ENCODE peak calls at places on chromosome 9, in four cellular contexts. One of them, this sample, is unnamed.

GRCh38 chr9:87567047-87567446 is 69.4 kb downstream of the DAPK1 start:
- DNase-seq in PC-3: no peak
- DNase-seq in HCT116: no peak
- DNase-seq in endothelial cell of umbilical vein: peak; percentile 56
- DNase-seq in this sample: no peak

GRCh38 chr9:116337015-116337414 is 183.4 kb downstream of the PAPPA start:
- DNase-seq in HCT116: no peak
- DNase-seq in endothelial cell of umbilical vein: no peak
- DNase-seq in PC-3: peak; percentile 10
- DNase-seq in this sample: peak; percentile 70

GRCh38 chr9:108569624-108570023 is 286.2 kb downstream of the ACTL7B start:
- DNase-seq in endothelial cell of umbilical vein: no peak
- DNase-seq in HCT116: no peak
- DNase-seq in PC-3: peak; percentile 46
- DNase-seq in this sample: peak; percentile 39

GRCh38 chr9:7316458-7316795 is 483.2 kb downstream of the DMAC1 start:
- DNase-seq in endothelial cell of umbilical vein: no peak
- DNase-seq in HCT116: no peak
- DNase-seq in PC-3: no peak
- DNase-seq in this sample: no peak

GRCh38 chr9:113901196-113901818 is 25.2 kb downstream of the ZNF618 start:
- DNase-seq in PC-3: no peak
- DNase-seq in HCT116: no peak
- DNase-seq in endothelial cell of umbilical vein: no peak
- DNase-seq in this sample: no peak

GRCh38 chr9:128122809-128123175 is 4.7 kb downstream of the PTGES2 start:
- DNase-seq in HCT116: no peak
- DNase-seq in PC-3: no peak
- DNase-seq in endothelial cell of umbilical vein: no peak
- DNase-seq in this sample: no peak

GRCh38 chr9:127050152-127050551 is 72.3 kb downstream of the ANGPTL2 start:
- DNase-seq in HCT116: no peak
- DNase-seq in PC-3: no peak
- DNase-seq in endothelial cell of umbilical vein: no peak
- DNase-seq in this sample: no peak

GRCh38 chr9:127937383-127938297 is at the start of gene DPM2:
- DNase-seq in HCT116: peak; percentile 61
- DNase-seq in endothelial cell of umbilical vein: peak; percentile 84
- DNase-seq in PC-3: peak; percentile 79
- DNase-seq in this sample: peak; percentile 90

GRCh38 chr9:69485466-69485865 is 160.5 kb downstream of the ENTREP1 start:
- DNase-seq in endothelial cell of umbilical vein: no peak
- DNase-seq in HCT116: no peak
- DNase-seq in PC-3: no peak
- DNase-seq in this sample: no peak

GRCh38 chr9:20270176-20270575 is 352.1 kb downstream of the MLLT3 start:
- DNase-seq in PC-3: no peak
- DNase-seq in HCT116: no peak
- DNase-seq in endothelial cell of umbilical vein: no peak
- DNase-seq in this sample: no peak

GRCh38 chr9:91954841-91955471 is 4.9 kb upstream of the ROR2 start:
- DNase-seq in PC-3: peak; percentile 53
- DNase-seq in endothelial cell of umbilical vein: peak; percentile 28
- DNase-seq in HCT116: peak; percentile 54
- DNase-seq in this sample: peak; percentile 83

GRCh38 chr9:14238518-14238917 is 75.4 kb downstream of the NFIB start:
- DNase-seq in endothelial cell of umbilical vein: peak; percentile 98
- DNase-seq in HCT116: no peak
- DNase-seq in PC-3: peak; percentile 91
- DNase-seq in this sample: peak; percentile 46

GRCh38 chr9:78577507-78577906 is 280.6 kb downstream of the PSAT1 start:
- DNase-seq in HCT116: no peak
- DNase-seq in endothelial cell of umbilical vein: no peak
- DNase-seq in PC-3: no peak
- DNase-seq in this sample: no peak

GRCh38 chr9:25519286-25519685 is 159.0 kb downstream of the TUSC1 start:
- DNase-seq in PC-3: peak; percentile 50
- DNase-seq in endothelial cell of umbilical vein: no peak
- DNase-seq in HCT116: no peak
- DNase-seq in this sample: no peak

GRCh38 chr9:11235061-11235460 is 622.3 kb upstream of the PTPRD start:
- DNase-seq in endothelial cell of umbilical vein: no peak
- DNase-seq in PC-3: no peak
- DNase-seq in HCT116: no peak
- DNase-seq in this sample: no peak

GRCh38 chr9:2053883-2054845 is 39.0 kb downstream of the SMARCA2 start:
- DNase-seq in PC-3: no peak
- DNase-seq in HCT116: no peak
- DNase-seq in endothelial cell of umbilical vein: peak; percentile 37
- DNase-seq in this sample: no peak

GRCh38 chr9:32430720-32431119 is 46.3 kb downstream of the ACO1 start:
- DNase-seq in HCT116: no peak
- DNase-seq in endothelial cell of umbilical vein: peak; percentile 73
- DNase-seq in PC-3: peak; percentile 33
- DNase-seq in this sample: peak; percentile 76

GRCh38 chr9:76219555-76220151 is 174.6 kb downstream of the RFK start:
- DNase-seq in endothelial cell of umbilical vein: no peak
- DNase-seq in HCT116: no peak
- DNase-seq in PC-3: no peak
- DNase-seq in this sample: no peak

GRCh38 chr9:130991227-130992058 is 17.5 kb upstream of the LAMC3 start:
- DNase-seq in HCT116: no peak
- DNase-seq in endothelial cell of umbilical vein: no peak
- DNase-seq in PC-3: no peak
- DNase-seq in this sample: no peak

GRCh38 chr9:89529243-89530030 is 31.5 kb upstream of the SEMA4D start:
- DNase-seq in PC-3: no peak
- DNase-seq in HCT116: no peak
- DNase-seq in endothelial cell of umbilical vein: no peak
- DNase-seq in this sample: no peak

GRCh38 chr9:127181315-127181580 is 58.8 kb upstream of the ANGPTL2 start:
- DNase-seq in HCT116: no peak
- DNase-seq in endothelial cell of umbilical vein: no peak
- DNase-seq in PC-3: no peak
- DNase-seq in this sample: no peak

GRCh38 chr9:121958530-121958929 is 134.6 kb downstream of the TTLL11 start:
- DNase-seq in PC-3: peak; percentile 73
- DNase-seq in HCT116: no peak
- DNase-seq in endothelial cell of umbilical vein: peak; percentile 29
- DNase-seq in this sample: no peak

GRCh38 chr9:14219865-14220655 is 93.9 kb downstream of the NFIB start:
- DNase-seq in PC-3: no peak
- DNase-seq in endothelial cell of umbilical vein: no peak
- DNase-seq in HCT116: no peak
- DNase-seq in this sample: no peak

GRCh38 chr9:126432659-126433058 is 106.0 kb downstream of the MVB12B start:
- DNase-seq in PC-3: no peak
- DNase-seq in endothelial cell of umbilical vein: no peak
- DNase-seq in HCT116: no peak
- DNase-seq in this sample: no peak

GRCh38 chr9:101029300-101030021 is 934 bp downstream of the PLPPR1 start:
- DNase-seq in endothelial cell of umbilical vein: no peak
- DNase-seq in PC-3: no peak
- DNase-seq in HCT116: no peak
- DNase-seq in this sample: no peak

GRCh38 chr9:33881635-33882034 is 64.7 kb downstream of the UBE2R2 start:
- DNase-seq in endothelial cell of umbilical vein: peak; percentile 64
- DNase-seq in HCT116: no peak
- DNase-seq in PC-3: peak; percentile 10
- DNase-seq in this sample: peak; percentile 17

GRCh38 chr9:129336601-129337286 is 158.7 kb upstream of the IER5L start:
- DNase-seq in endothelial cell of umbilical vein: peak; percentile 23
- DNase-seq in PC-3: no peak
- DNase-seq in HCT116: no peak
- DNase-seq in this sample: peak; percentile 77
- H3K4me1 ChIP-seq in endothelial cell of umbilical vein: peaks cover 19% of the 10 kb centered on the region
- H3K4me1 ChIP-seq in PC-3: peaks cover 18% of the 10 kb centered on the region
- H3K4me1 ChIP-seq in HCT116: peaks cover 54% of the 10 kb centered on the region
- H3K4me1 ChIP-seq in this sample: peaks cover 67% of the 10 kb centered on the region

DNA sequence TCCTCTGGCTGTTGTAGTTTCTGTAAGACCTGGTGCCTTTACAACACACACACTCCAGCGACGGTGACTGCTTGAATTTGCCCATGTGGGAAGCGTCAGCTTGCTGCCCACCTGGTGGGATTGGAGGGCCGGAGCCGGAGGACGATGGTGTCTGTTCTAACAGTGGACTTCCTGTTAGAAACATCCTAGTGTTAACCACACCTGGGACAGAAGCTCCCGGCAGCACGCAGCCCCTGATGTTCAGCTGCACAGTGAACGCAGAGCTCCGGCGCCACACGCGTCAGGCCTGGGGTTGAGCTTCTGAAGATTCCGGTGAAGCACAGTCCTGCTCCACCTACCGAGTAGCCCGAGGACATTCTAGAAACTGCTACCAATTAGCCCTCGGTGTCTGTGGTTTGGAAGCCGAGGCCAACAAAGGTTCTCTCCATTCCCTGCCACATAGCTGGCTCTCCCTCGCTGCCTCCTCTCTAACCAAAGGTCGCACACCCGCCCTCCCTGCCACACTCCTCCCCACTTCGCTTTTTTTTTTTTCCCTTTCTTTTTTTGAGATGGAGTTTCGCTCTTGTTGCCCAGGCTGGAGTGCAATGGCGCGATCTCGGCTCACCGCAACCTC is 14.4 kb downstream of the PMPCA start:
- DNase-seq in endothelial cell of umbilical vein: no peak
- DNase-seq in HCT116: no peak
- DNase-seq in PC-3: no peak
- DNase-seq in this sample: no peak
- H3K36me3 ChIP-seq in endothelial cell of umbilical vein: peaks cover 13% of the 10 kb centered on the region
- H3K36me3 ChIP-seq in HCT116: peaks cover 28% of the 10 kb centered on the region
- H3K36me3 ChIP-seq in PC-3: no peaks in the 10 kb centered on the region
- H3K36me3 ChIP-seq in this sample: peaks cover 56% of the 10 kb centered on the region

GRCh38 chr9:86280580-86280979 is 1.8 kb downstream of the ISCA1 start:
- DNase-seq in PC-3: no peak
- DNase-seq in endothelial cell of umbilical vein: no peak
- DNase-seq in HCT116: no peak
- DNase-seq in this sample: no peak
- H3K9ac ChIP-seq in PC-3: no peak overlapping the region
- H3K9ac ChIP-seq in endothelial cell of umbilical vein: no peak overlapping the region
- H3K9ac ChIP-seq in HCT116: peak overlapping the region; percentile 91
- H3K9ac ChIP-seq in this sample: peak overlapping the region; percentile 98

GRCh38 chr9:95480346-95480745 is 36.4 kb downstream of the PTCH1 start:
- DNase-seq in HCT116: no peak
- DNase-seq in endothelial cell of umbilical vein: no peak
- DNase-seq in PC-3: no peak
- DNase-seq in this sample: no peak
- H3K4me1 ChIP-seq in HCT116: no peaks in the 10 kb centered on the region
- H3K4me1 ChIP-seq in endothelial cell of umbilical vein: no peaks in the 10 kb centered on the region
- H3K4me1 ChIP-seq in PC-3: no peaks in the 10 kb centered on the region
- H3K4me1 ChIP-seq in this sample: peaks cover 7% of the 10 kb centered on the region

GRCh38 chr9:104118916-104119315 is 24.8 kb downstream of the SMC2 start:
- DNase-seq in PC-3: no peak
- DNase-seq in endothelial cell of umbilical vein: no peak
- DNase-seq in HCT116: no peak
- DNase-seq in this sample: peak; percentile 5

DNA sequence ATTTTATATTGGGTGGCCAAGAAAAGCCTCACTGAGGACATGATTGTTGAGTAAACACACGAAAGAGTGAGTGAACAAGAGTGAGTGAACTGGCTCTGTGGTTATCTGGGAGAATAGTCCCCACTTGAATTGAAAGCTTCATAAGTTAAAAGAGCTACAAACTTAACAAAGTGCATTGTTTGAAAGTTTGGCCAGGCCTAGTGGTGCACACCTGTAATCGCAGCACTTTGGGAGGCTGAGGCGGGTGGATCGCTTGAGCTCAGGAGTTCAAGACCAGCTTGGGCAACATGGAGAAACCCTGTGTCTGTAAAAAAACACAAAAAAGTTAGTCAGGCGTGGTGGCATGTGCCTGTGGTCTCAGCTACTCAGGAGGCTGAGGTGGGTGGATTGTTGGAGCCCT is 26.9 kb downstream of the SMC2 start:
- DNase-seq in HCT116: no peak
- DNase-seq in endothelial cell of umbilical vein: no peak
- DNase-seq in PC-3: no peak
- DNase-seq in this sample: no peak
- H3K36me3 ChIP-seq in HCT116: peaks cover 21% of the 10 kb centered on the region
- H3K36me3 ChIP-seq in endothelial cell of umbilical vein: peaks cover 2% of the 10 kb centered on the region
- H3K36me3 ChIP-seq in PC-3: peaks cover 3% of the 10 kb centered on the region
- H3K36me3 ChIP-seq in this sample: peaks cover 42% of the 10 kb centered on the region

DNA sequence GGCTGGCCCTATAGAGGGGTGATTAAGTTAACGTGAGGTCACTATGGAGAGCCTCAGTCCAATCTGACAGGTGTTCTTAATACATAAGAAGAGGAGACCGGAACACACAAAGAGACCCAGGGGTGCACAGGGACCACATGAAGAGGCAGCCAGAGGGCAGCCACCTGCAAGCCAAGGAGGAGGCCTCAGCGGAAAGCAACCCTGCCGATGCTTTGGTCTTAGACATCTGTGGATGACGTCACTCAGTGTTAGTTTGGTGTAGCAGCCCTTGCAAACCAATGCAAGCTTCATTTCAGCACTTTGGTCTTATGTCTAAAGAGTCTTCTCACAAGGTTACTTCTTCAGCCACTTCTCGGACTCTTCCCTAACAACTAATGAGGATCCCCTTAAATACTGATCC is 47.6 kb upstream of the GRHPR start:
- DNase-seq in PC-3: no peak
- DNase-seq in endothelial cell of umbilical vein: no peak
- DNase-seq in HCT116: no peak
- DNase-seq in this sample: no peak
- H3K9ac ChIP-seq in PC-3: no peak overlapping the region
- H3K9ac ChIP-seq in endothelial cell of umbilical vein: no peak overlapping the region
- H3K9ac ChIP-seq in HCT116: no peak overlapping the region
- H3K9ac ChIP-seq in this sample: no peak overlapping the region

DNA sequence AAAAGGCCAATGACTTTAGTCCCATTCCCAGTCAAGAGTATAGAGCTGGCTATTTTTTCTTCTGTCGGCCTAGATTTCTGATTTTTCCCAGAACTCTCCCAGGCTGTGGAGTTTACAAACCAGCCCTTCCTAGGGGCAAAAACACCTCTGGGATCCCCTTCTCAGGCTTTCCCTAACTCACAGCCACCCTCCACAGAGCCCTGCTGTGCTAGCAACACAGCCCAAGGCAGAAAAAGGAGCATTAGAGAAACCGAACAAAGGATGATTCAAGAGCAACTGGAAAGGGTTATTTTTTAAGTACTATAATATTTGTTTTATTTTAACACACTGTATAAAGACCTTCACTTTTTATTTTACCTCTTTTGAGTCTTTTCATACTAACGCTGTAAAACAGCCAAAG is 234.8 kb downstream of the GLIS3 start:
- DNase-seq in endothelial cell of umbilical vein: no peak
- DNase-seq in HCT116: no peak
- DNase-seq in PC-3: no peak
- DNase-seq in this sample: no peak
- H3K4me1 ChIP-seq in endothelial cell of umbilical vein: no peaks in the 10 kb centered on the region
- H3K4me1 ChIP-seq in HCT116: no peaks in the 10 kb centered on the region
- H3K4me1 ChIP-seq in PC-3: no peaks in the 10 kb centered on the region
- H3K4me1 ChIP-seq in this sample: peaks cover 35% of the 10 kb centered on the region

GRCh38 chr9:37424686-37425297 is 2.3 kb downstream of the GRHPR start:
- DNase-seq in endothelial cell of umbilical vein: no peak
- DNase-seq in HCT116: no peak
- DNase-seq in PC-3: no peak
- DNase-seq in this sample: no peak

GRCh38 chr9:37426846-37427245 is 4.3 kb downstream of the GRHPR start:
- DNase-seq in PC-3: no peak
- DNase-seq in HCT116: no peak
- DNase-seq in endothelial cell of umbilical vein: no peak
- DNase-seq in this sample: no peak

GRCh38 chr9:37423508-37423907 is 1.0 kb downstream of the GRHPR start:
- DNase-seq in HCT116: no peak
- DNase-seq in PC-3: no peak
- DNase-seq in endothelial cell of umbilical vein: no peak
- DNase-seq in this sample: no peak

GRCh38 chr9:37424204-37424685 is 1.7 kb downstream of the GRHPR start:
- DNase-seq in HCT116: no peak
- DNase-seq in endothelial cell of umbilical vein: no peak
- DNase-seq in PC-3: no peak
- DNase-seq in this sample: no peak

GRCh38 chr9:37425298-37425752 is 2.8 kb downstream of the GRHPR start:
- DNase-seq in endothelial cell of umbilical vein: no peak
- DNase-seq in HCT116: no peak
- DNase-seq in PC-3: no peak
- DNase-seq in this sample: no peak
- H3K36me3 ChIP-seq in endothelial cell of umbilical vein: peaks cover 4% of the 10 kb centered on the region
- H3K36me3 ChIP-seq in HCT116: peaks cover 38% of the 10 kb centered on the region
- H3K36me3 ChIP-seq in PC-3: no peaks in the 10 kb centered on the region
- H3K36me3 ChIP-seq in this sample: peaks cover 46% of the 10 kb centered on the region

This sample was measured in adipocyte.